ENCODE peak calls at places on chromosomes 1 and 21, in five cellular contexts. Z, J, N, U and R are unnamed samples.

GRCh38 chr21:39083377-39084008 is 99.8 kb downstream of the PSMG1 start:
- DNase-seq in U (no peak), Z (no peak), J (peak; percentile 73), N (no peak), R (peak; percentile 28)

GRCh38 chr1:10693497-10694273 is 102.8 kb downstream of the CASZ1 start:
- DNase-seq in Z (peak; percentile 47), J (peak; percentile 55), U (peak; percentile 44), N (no peak), R (peak; percentile 74)

GRCh38 chr21:44911384-44912157 is 9.1 kb downstream of the ITGB2 start:
- DNase-seq in U (no peak), J (peak; percentile 96), Z (peak; percentile 75), N (peak; percentile 29), R (no peak)

GRCh38 chr1:54052470-54052933 is 502 bp downstream of the TMEM59 start:
- DNase-seq in J (peak; percentile 33), U (peak; percentile 63), Z (peak; percentile 39), N (no peak), R (peak; percentile 59)

GRCh38 chr21:45091540-45092322 is 17.4 kb downstream of the ADARB1 start:
- DNase-seq in U (peak; percentile 34), J (no peak), N (no peak), Z (no peak), R (no peak)

GRCh38 chr1:193392686-193393085 is 206.3 kb upstream of the B3GALT2 start:
- DNase-seq in Z (no peak), U (no peak), J (no peak), N (no peak), R (no peak)

GRCh38 chr1:231776006-231776707 is 149.6 kb downstream of the DISC1 start:
- DNase-seq in N (no peak), Z (no peak), J (no peak), U (peak; percentile 78), R (no peak)

GRCh38 chr21:33680870-33681269 is 38.6 kb downstream of the ITSN1 start:
- DNase-seq in N (no peak), Z (no peak), J (no peak), U (no peak), R (no peak)

GRCh38 chr1:181101581-181102226 is 13.2 kb downstream of the IER5 start:
- DNase-seq in U (peak; percentile 89), J (no peak), N (no peak), Z (no peak), R (no peak)

GRCh38 chr1:201330541-201330940 is 46.9 kb downstream of the TNNT2 start:
- DNase-seq in J (no peak), U (no peak), N (no peak), Z (no peak), R (no peak)

GRCh38 chr1:158371188-158371953 is 17.7 kb downstream of the CD1E start:
- DNase-seq in Z (no peak), J (no peak), N (no peak), U (no peak), R (no peak)

GRCh38 chr1:232542633-232543032 is 87.3 kb downstream of the SIPA1L2 start:
- DNase-seq in N (no peak), Z (no peak), J (no peak), U (peak; percentile 14), R (no peak)

GRCh38 chr1:182301467-182302198 is 90.0 kb downstream of the GLUL start:
- DNase-seq in U (no peak), J (no peak), Z (no peak), N (peak; percentile 34), R (peak; percentile 70)

GRCh38 chr1:94486990-94487389 is 54.6 kb downstream of the F3 start:
- DNase-seq in J (no peak), U (no peak), N (no peak), Z (no peak), R (no peak)

GRCh38 chr1:219798283-219799030 is 129.9 kb downstream of the SLC30A10 start:
- DNase-seq in J (no peak), N (no peak), U (peak; percentile 72), Z (no peak), R (no peak)

GRCh38 chr1:222767152-222767571 is 30.2 kb downstream of the FAM177B start:
- DNase-seq in J (no peak), N (no peak), U (no peak), Z (no peak), R (no peak)

GRCh38 chr1:34312359-34312758 is 135.7 kb downstream of the C1orf94 start:
- DNase-seq in Z (no peak), J (no peak), N (no peak), U (no peak), R (no peak)

GRCh38 chr1:41890841-41891311 is 27.8 kb downstream of the HIVEP3 start:
- DNase-seq in Z (no peak), J (no peak), N (peak; percentile 17), U (no peak), R (no peak)

GRCh38 chr1:234683856-234684632 is 74.1 kb upstream of the IRF2BP2 start:
- DNase-seq in U (peak; percentile 68), N (no peak), Z (no peak), J (no peak), R (peak; percentile 97)

GRCh38 chr21:25568230-25568629 is 39.1 kb downstream of the MRPL39 start:
- DNase-seq in Z (peak; percentile 13), U (no peak), J (no peak), N (no peak), R (peak; percentile 2)

GRCh38 chr1:71463144-71463543 is 382.3 kb upstream of the ZRANB2 start:
- DNase-seq in J (no peak), Z (no peak), N (no peak), U (peak; percentile 43), R (no peak)